ENCODE peak calls at places on chromosomes 4 and X, in five cellular contexts. C is A172, J is globus pallidus, S is brain pericyte, E is GM23338. T is an unnamed sample.

GRCh38 chrX:119410027-119410819 is 11.1 kb downstream of the SLC25A43 start:
- DNase-seq in S (no peak), C (peak; percentile 73), J (no peak), E (no peak), T (peak; percentile 66)

GRCh38 chr4:152356428-152357034 is 179.4 kb downstream of the FBXW7 start:
- DNase-seq in C (no peak), E (no peak), J (no peak), S (no peak), T (peak; percentile 7)

GRCh38 chrX:40174594-40175415 is 77.0 kb upstream of the BCOR start:
- DNase-seq in J (no peak), E (peak; percentile 56), S (no peak), C (no peak), T (peak; percentile 89)

GRCh38 chr4:175891863-175892262 is 79.8 kb upstream of the GPM6A start:
- DNase-seq in E (peak; percentile 48), C (peak; percentile 52), S (peak; percentile 1), J (peak; percentile 4), T (peak; percentile 59)

GRCh38 chrX:153689654-153690465 is 2.1 kb downstream of the SLC6A8 start:
- DNase-seq in E (no peak), S (no peak), J (no peak), C (peak; percentile 46), T (peak; percentile 29)

GRCh38 chr4:154332681-154333421 is 158.7 kb downstream of the DCHS2 start:
- DNase-seq in C (no peak), J (peak; percentile 38), E (peak; percentile 94), S (no peak), T (peak; percentile 92)

GRCh38 chr4:35503435-35503834 is 740.9 kb downstream of the ARAP2 start:
- DNase-seq in J (no peak), C (no peak), E (no peak), S (no peak), T (peak; percentile 91)

GRCh38 chr4:94728056-94728766 is 29.5 kb upstream of the BMPR1B start:
- DNase-seq in S (no peak), C (no peak), J (no peak), E (no peak), T (no peak)

GRCh38 chrX:79933938-79934337 is 80.6 kb upstream of the TBX22 start:
- DNase-seq in E (no peak), J (no peak), S (no peak), C (no peak), T (no peak)

GRCh38 chr4:167232805-167233522 is 1.3 kb downstream of the SPOCK3 start:
- DNase-seq in C (no peak), J (peak; percentile 66), E (peak; percentile 40), S (no peak), T (no peak)

GRCh38 chrX:148593987-148594386 is 93.6 kb downstream of the AFF2 start:
- DNase-seq in J (no peak), S (no peak), E (no peak), C (no peak), T (no peak)

GRCh38 chr4:142156246-142156645 is 519.9 kb downstream of the IL15 start:
- DNase-seq in E (no peak), S (no peak), J (no peak), C (no peak), T (no peak)

T was measured in DMS53.